ENCODE peak calls at places on chromosomes 5 and 9, in five cellular contexts. One of them, this sample, is unnamed.
A peak's percentile ranks its signal among the peaks of the same experiment; 100 is the strongest.

GRCh38 chr5:17156463-17156862 is 61.0 kb upstream of the BASP1 start:
- DNase-seq in GM23248: peak; percentile 56
- DNase-seq in A172: no peak
- DNase-seq in midbrain: no peak
- DNase-seq in dorsolateral prefrontal cortex: no peak
- DNase-seq in this sample: no peak

GRCh38 chr9:134283111-134283515 is 43.1 kb upstream of the RXRA start:
- DNase-seq in GM23248: peak; percentile 86
- DNase-seq in A172: no peak
- DNase-seq in midbrain: peak; percentile 84
- DNase-seq in dorsolateral prefrontal cortex: peak; percentile 71
- DNase-seq in this sample: no peak

GRCh38 chr9:84875193-84875592 is 205.7 kb downstream of the NTRK2 start:
- DNase-seq in GM23248: no peak
- DNase-seq in A172: no peak
- DNase-seq in midbrain: no peak
- DNase-seq in dorsolateral prefrontal cortex: no peak
- DNase-seq in this sample: no peak

GRCh38 chr5:130549884-130550552 is 615.0 kb downstream of the HINT1 start:
- DNase-seq in GM23248: peak; percentile 25
- DNase-seq in A172: peak; percentile 96
- DNase-seq in midbrain: no peak
- DNase-seq in dorsolateral prefrontal cortex: no peak
- DNase-seq in this sample: no peak

GRCh38 chr5:123000731-123001130 is 35.8 kb downstream of the PPIC start:
- DNase-seq in GM23248: no peak
- DNase-seq in A172: no peak
- DNase-seq in midbrain: no peak
- DNase-seq in dorsolateral prefrontal cortex: no peak
- DNase-seq in this sample: no peak

GRCh38 chr9:92808726-92809451 is 44.3 kb upstream of the BICD2 start:
- DNase-seq in GM23248: peak; percentile 90
- DNase-seq in A172: no peak
- DNase-seq in midbrain: peak; percentile 13
- DNase-seq in dorsolateral prefrontal cortex: no peak
- DNase-seq in this sample: peak; percentile 76

GRCh38 chr5:132457371-132458225 is 33.0 kb downstream of the IRF1 start:
- DNase-seq in GM23248: peak; percentile 92
- DNase-seq in A172: no peak
- DNase-seq in midbrain: no peak
- DNase-seq in dorsolateral prefrontal cortex: no peak
- DNase-seq in this sample: no peak

GRCh38 chr9:1922026-1922425 is 93.1 kb upstream of the SMARCA2 start:
- DNase-seq in GM23248: no peak
- DNase-seq in A172: no peak
- DNase-seq in midbrain: no peak
- DNase-seq in dorsolateral prefrontal cortex: no peak
- DNase-seq in this sample: no peak

GRCh38 chr9:109742759-109743388 is 37.1 kb upstream of the PALM2AKAP2 start:
- DNase-seq in GM23248: peak; percentile 63
- DNase-seq in A172: no peak
- DNase-seq in midbrain: no peak
- DNase-seq in dorsolateral prefrontal cortex: no peak
- DNase-seq in this sample: no peak

GRCh38 chr9:34976441-34976840 is 13.1 kb upstream of the DNAJB5 start:
- DNase-seq in GM23248: no peak
- DNase-seq in A172: no peak
- DNase-seq in midbrain: no peak
- DNase-seq in dorsolateral prefrontal cortex: no peak
- DNase-seq in this sample: no peak

GRCh38 chr9:104088416-104088815 is 5.7 kb upstream of the SMC2 start:
- DNase-seq in GM23248: peak; percentile 22
- DNase-seq in A172: no peak
- DNase-seq in midbrain: no peak
- DNase-seq in dorsolateral prefrontal cortex: no peak
- DNase-seq in this sample: no peak

GRCh38 chr9:98658965-98659364 is 49.8 kb downstream of the GABBR2 start:
- DNase-seq in GM23248: peak; percentile 79
- DNase-seq in A172: no peak
- DNase-seq in midbrain: no peak
- DNase-seq in dorsolateral prefrontal cortex: no peak
- DNase-seq in this sample: no peak

GRCh38 chr5:157603333-157604190 is 28.0 kb upstream of the ADAM19 start:
- DNase-seq in GM23248: peak; percentile 93
- DNase-seq in A172: peak; percentile 97
- DNase-seq in midbrain: no peak
- DNase-seq in dorsolateral prefrontal cortex: no peak
- DNase-seq in this sample: no peak

GRCh38 chr5:41636605-41637004 is 126.2 kb upstream of the PLCXD3 start:
- DNase-seq in GM23248: peak; percentile 47
- DNase-seq in A172: peak; percentile 45
- DNase-seq in midbrain: no peak
- DNase-seq in dorsolateral prefrontal cortex: no peak
- DNase-seq in this sample: peak; percentile 7

GRCh38 chr5:35009059-35009458 is 38.7 kb downstream of the AGXT2 start:
- DNase-seq in GM23248: peak; percentile 41
- DNase-seq in A172: no peak
- DNase-seq in midbrain: no peak
- DNase-seq in dorsolateral prefrontal cortex: no peak
- DNase-seq in this sample: no peak

GRCh38 chr5:137078171-137078665 is 420.9 kb downstream of the SPOCK1 start:
- DNase-seq in GM23248: peak; percentile 52
- DNase-seq in A172: peak; percentile 97
- DNase-seq in midbrain: no peak
- DNase-seq in dorsolateral prefrontal cortex: no peak
- DNase-seq in this sample: no peak

This sample was measured in neural crest cell.